ENCODE peak calls at places on chromosomes 13 and 19, in nine cellular contexts. One of them, this sample, is unnamed.

GRCh38 chr19:19057720-19058119 is 6.1 kb upstream of the SLC25A42 start:
- DNase-seq in naive thymus-derived CD4-positive, alpha-beta T cell: no peak
- DNase-seq in NCI-H2107: no peak
- DNase-seq in small intestine: peak
- DNase-seq in epithelial cell of esophagus: no peak
- DNase-seq in HFFc6: no peak
- DNase-seq in germinal center: no peak
- DNase-seq in HEK293T: no peak
- DNase-seq in suprapubic skin: no peak
- DNase-seq in this sample: no peak

GRCh38 chr19:47225746-47226425 is 5.1 kb downstream of the BBC3 start:
- DNase-seq in suprapubic skin: peak
- DNase-seq in small intestine: peak
- DNase-seq in HEK293T: peak
- DNase-seq in NCI-H2107: peak
- DNase-seq in HFFc6: peak
- DNase-seq in epithelial cell of esophagus: peak
- DNase-seq in naive thymus-derived CD4-positive, alpha-beta T cell: peak
- DNase-seq in germinal center: peak
- DNase-seq in this sample: peak

GRCh38 chr19:38475176-38475575 is 41.7 kb downstream of the RYR1 start:
- DNase-seq in small intestine: no peak
- DNase-seq in suprapubic skin: no peak
- DNase-seq in HEK293T: no peak
- DNase-seq in epithelial cell of esophagus: no peak
- DNase-seq in NCI-H2107: no peak
- DNase-seq in germinal center: no peak
- DNase-seq in naive thymus-derived CD4-positive, alpha-beta T cell: no peak
- DNase-seq in HFFc6: no peak
- DNase-seq in this sample: no peak

GRCh38 chr13:102170295-102170694 is 231.6 kb downstream of the FGF14 start:
- DNase-seq in HFFc6: no peak
- DNase-seq in naive thymus-derived CD4-positive, alpha-beta T cell: no peak
- DNase-seq in suprapubic skin: no peak
- DNase-seq in NCI-H2107: no peak
- DNase-seq in germinal center: no peak
- DNase-seq in small intestine: no peak
- DNase-seq in epithelial cell of esophagus: no peak
- DNase-seq in HEK293T: no peak
- DNase-seq in this sample: no peak

GRCh38 chr13:101307181-101307701 is 109.1 kb downstream of the NALCN start:
- DNase-seq in HFFc6: peak
- DNase-seq in germinal center: no peak
- DNase-seq in naive thymus-derived CD4-positive, alpha-beta T cell: no peak
- DNase-seq in suprapubic skin: no peak
- DNase-seq in small intestine: no peak
- DNase-seq in NCI-H2107: no peak
- DNase-seq in epithelial cell of esophagus: no peak
- DNase-seq in HEK293T: no peak
- DNase-seq in this sample: no peak

GRCh38 chr19:6723108-6723618 is 2.7 kb upstream of the C3 start:
- DNase-seq in HFFc6: no peak
- DNase-seq in naive thymus-derived CD4-positive, alpha-beta T cell: no peak
- DNase-seq in NCI-H2107: no peak
- DNase-seq in germinal center: no peak
- DNase-seq in small intestine: no peak
- DNase-seq in HEK293T: no peak
- DNase-seq in epithelial cell of esophagus: peak
- DNase-seq in suprapubic skin: peak
- DNase-seq in this sample: peak

GRCh38 chr19:35248310-35249145 is at the start of gene LSR:
- DNase-seq in HEK293T: peak
- DNase-seq in germinal center: peak
- DNase-seq in epithelial cell of esophagus: peak
- DNase-seq in NCI-H2107: peak
- DNase-seq in suprapubic skin: no peak
- DNase-seq in naive thymus-derived CD4-positive, alpha-beta T cell: peak
- DNase-seq in HFFc6: no peak
- DNase-seq in small intestine: peak
- DNase-seq in this sample: peak

GRCh38 chr19:19217110-19217509 is 5.4 kb downstream of the NCAN start:
- DNase-seq in naive thymus-derived CD4-positive, alpha-beta T cell: no peak
- DNase-seq in HFFc6: peak
- DNase-seq in suprapubic skin: no peak
- DNase-seq in epithelial cell of esophagus: no peak
- DNase-seq in HEK293T: no peak
- DNase-seq in NCI-H2107: no peak
- DNase-seq in germinal center: no peak
- DNase-seq in small intestine: no peak
- DNase-seq in this sample: no peak

GRCh38 chr19:11196406-11197287 is 698 bp downstream of the KANK2 start:
- DNase-seq in epithelial cell of esophagus: peak
- DNase-seq in HEK293T: peak
- DNase-seq in HFFc6: no peak
- DNase-seq in germinal center: peak
- DNase-seq in suprapubic skin: no peak
- DNase-seq in small intestine: peak
- DNase-seq in NCI-H2107: no peak
- DNase-seq in naive thymus-derived CD4-positive, alpha-beta T cell: no peak
- DNase-seq in this sample: no peak

This sample was measured in esophagus muscularis mucosa.